ENCODE peak calls at places on chromosomes 16 and 17, in four cellular contexts. D is gastrocnemius medialis, X is heart left ventricle, N is breast epithelium. C is an unnamed sample. For H3K4me1, the result is how much of the 10 kb centered on the place peaks cover.

GRCh38 chr16:88561485-88562369 is 8.5 kb upstream of the ZC3H18 start:
- DNase-seq in D (no peak), X (peak), N (peak), C (peak)

GRCh38 chr16:54952195-54952594 is 21.5 kb downstream of the IRX5 start:
- DNase-seq in D (no peak), X (no peak), N (no peak), C (no peak)

GRCh38 chr16:11016993-11017392 is 72.6 kb downstream of the CLEC16A start:
- DNase-seq in D (peak), X (no peak), N (no peak), C (no peak)

GRCh38 chr17:32487460-32488176 is 825 bp downstream of the CDK5R1 start:
- DNase-seq in D (no peak), X (no peak), N (no peak), C (peak)

GRCh38 chr16:74699666-74700065 is 996 bp downstream of the MLKL start:
- DNase-seq in D (no peak), X (no peak), N (no peak), C (no peak)

GRCh38 chr16:29825145-29826044 is 5.1 kb downstream of the MVP start:
- DNase-seq in D (no peak), X (peak), N (no peak), C (peak)

GRCh38 chr16:12320298-12320706 is 343.8 kb downstream of the SNX29 start:
- DNase-seq in D (no peak), X (no peak), N (no peak), C (no peak)

GRCh38 chr16:1825864-1826690 is 548 bp downstream of the HAGH start:
- DNase-seq in D (peak), X (no peak), N (no peak), C (no peak)

GRCh38 chr16:14616280-14616679 is 13.8 kb downstream of the PARN start:
- DNase-seq in D (no peak), X (no peak), N (no peak), C (no peak)

GRCh38 chr17:46212634-46213435 is 19.6 kb upstream of the KANSL1 start:
- DNase-seq in D (peak), X (peak), N (peak), C (peak)

GRCh38 chr16:30782486-30783279 is 4.3 kb downstream of the ZNF629 start:
- DNase-seq in D (no peak), X (no peak), N (no peak), C (no peak)

GRCh38 chr17:596287-596686 is 118.4 kb downstream of the VPS53 start:
- DNase-seq in D (no peak), X (no peak), N (no peak), C (no peak)

GRCh38 chr17:36935681-36936454 is 1.4 kb upstream of the LHX1 start:
- DNase-seq in D (no peak), X (no peak), N (no peak), C (no peak)

GRCh38 chr17:69093279-69093789 is 32.6 kb upstream of the ABCA9 start:
- DNase-seq in D (no peak), X (no peak), N (no peak), C (no peak)

GRCh38 chr17:752620-753219 is 656 bp upstream of the GEMIN4 start:
- DNase-seq in D (peak), X (peak), N (peak), C (peak)

DNA sequence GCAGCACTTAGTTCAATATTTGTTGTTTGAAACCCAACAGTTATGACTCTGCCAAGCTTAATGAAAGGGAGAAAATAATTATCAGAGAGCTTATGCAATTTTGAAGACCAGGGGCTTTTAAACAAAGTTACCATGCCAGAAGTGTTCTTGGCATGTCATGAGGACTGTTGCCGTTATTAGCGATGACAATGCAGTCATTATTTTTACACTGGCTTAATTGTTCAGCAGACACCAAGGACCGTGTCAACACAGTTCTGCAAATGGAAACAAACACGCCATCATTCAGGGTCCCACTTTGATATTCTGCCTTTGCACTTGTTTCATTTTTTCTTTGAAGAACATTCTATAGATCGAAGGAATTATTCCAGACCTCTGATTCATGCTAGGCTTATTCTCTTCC is 518.5 kb downstream of the CDH13 start:
- DNase-seq in D (no peak), X (no peak), N (no peak), C (no peak)
- H3K27ac ChIP-seq in D (no peak), X (no peak), N (no peak), C (no peak)

GRCh38 chr17:52235416-52235960 is 77.0 kb upstream of the CA10 start:
- DNase-seq in D (no peak), X (no peak), N (no peak), C (no peak)
- H3K4me1 ChIP-seq in D (under half), X (under half), N (under half), C (under half)

DNA sequence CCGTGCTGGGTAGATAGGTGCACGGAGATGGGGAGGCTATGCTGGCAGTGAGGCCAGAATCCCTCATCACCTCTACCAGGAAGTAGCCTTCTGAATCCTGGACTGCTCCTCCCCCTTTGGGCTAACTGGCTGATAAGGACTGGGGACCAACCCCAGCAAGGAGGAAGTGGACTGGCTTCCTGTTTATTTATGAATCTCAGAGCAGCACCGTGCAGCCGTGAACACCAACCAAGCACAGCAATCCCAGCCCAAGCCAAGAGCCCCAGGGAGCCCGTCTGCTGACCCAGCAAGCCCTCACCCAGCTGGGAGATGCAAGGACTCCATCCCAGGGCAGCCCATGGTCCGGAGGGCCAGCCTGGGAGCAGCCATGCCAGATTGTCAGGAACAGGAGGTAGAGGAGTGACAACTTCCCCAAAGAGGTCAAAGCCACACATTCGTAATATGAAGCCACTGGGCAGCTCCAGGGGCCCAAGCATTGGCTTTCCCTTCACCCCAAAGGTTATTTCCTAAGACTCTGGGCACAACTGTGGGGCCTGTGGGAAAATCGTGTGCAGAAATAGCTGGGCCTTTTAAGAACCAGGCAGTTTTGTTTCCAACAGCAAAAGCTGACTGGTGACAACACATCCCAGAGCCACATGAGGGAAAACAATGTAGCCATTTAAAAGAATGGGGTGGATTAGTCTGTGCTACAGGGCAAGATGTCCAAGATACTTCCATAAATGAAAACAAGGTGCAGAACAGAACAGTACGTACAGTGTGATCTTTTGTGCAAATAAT is 23.9 kb downstream of the PHB1 start:
- DNase-seq in D (no peak), X (peak), N (no peak), C (no peak)
- TF ChIP-seq POLR2A in D (no peak), X (no peak), N (no peak), C (no peak)

GRCh38 chr17:2383628-2384167 is 17.2 kb downstream of the MNT start:
- DNase-seq in D (peak), X (no peak), N (no peak), C (no peak)
- H3K27ac ChIP-seq in D (peak), X (peak), N (peak), C (peak)

GRCh38 chr16:520847-521246 is 6.7 kb upstream of the CAPN15 start:
- DNase-seq in D (no peak), X (no peak), N (no peak), C (peak)
- H3K4me1 ChIP-seq in D (under half), X (under half), N (under half), C (under half)

GRCh38 chr17:40018211-40019121 is 3.2 kb downstream of the CSF3 start:
- DNase-seq in D (peak), X (peak), N (no peak), C (peak)
- TF ChIP-seq POLR2A in D (peak), X (no peak), N (no peak), C (no peak)

GRCh38 chr17:42272162-42272561 is 4.0 kb downstream of the STAT5B start:
- DNase-seq in D (no peak), X (no peak), N (no peak), C (no peak)
- H3K27ac ChIP-seq in D (peak), X (peak), N (peak), C (no peak)

GRCh38 chr16:70522216-70523000 is 946 bp downstream of the COG4 start:
- DNase-seq in D (no peak), X (no peak), N (no peak), C (no peak)

GRCh38 chr16:70526403-70526802 is 2.8 kb downstream of the SF3B3 start:
- DNase-seq in D (no peak), X (no peak), N (no peak), C (no peak)

GRCh38 chr16:70520612-70521297 is 2.6 kb downstream of the COG4 start:
- DNase-seq in D (no peak), X (no peak), N (no peak), C (no peak)

GRCh38 chr16:70523013-70523620 is at the start of gene COG4:
- DNase-seq in D (peak), X (peak), N (peak), C (peak)

GRCh38 chr16:70523621-70524405 is at the start of gene SF3B3:
- DNase-seq in D (peak), X (peak), N (peak), C (peak)
- H3K4me1 ChIP-seq in D (under half), X (under half), N (under half), C (under half)

GRCh38 chr17:28030386-28030785 is 12.1 kb upstream of the NLK start:
- DNase-seq in D (no peak), X (no peak), N (no peak), C (no peak)

GRCh38 chr17:28031174-28031573 is 11.3 kb upstream of the NLK start:
- DNase-seq in D (no peak), X (no peak), N (no peak), C (no peak)

GRCh38 chr17:28033972-28034714 is 8.3 kb upstream of the NLK start:
- DNase-seq in D (no peak), X (peak), N (no peak), C (no peak)

DNA sequence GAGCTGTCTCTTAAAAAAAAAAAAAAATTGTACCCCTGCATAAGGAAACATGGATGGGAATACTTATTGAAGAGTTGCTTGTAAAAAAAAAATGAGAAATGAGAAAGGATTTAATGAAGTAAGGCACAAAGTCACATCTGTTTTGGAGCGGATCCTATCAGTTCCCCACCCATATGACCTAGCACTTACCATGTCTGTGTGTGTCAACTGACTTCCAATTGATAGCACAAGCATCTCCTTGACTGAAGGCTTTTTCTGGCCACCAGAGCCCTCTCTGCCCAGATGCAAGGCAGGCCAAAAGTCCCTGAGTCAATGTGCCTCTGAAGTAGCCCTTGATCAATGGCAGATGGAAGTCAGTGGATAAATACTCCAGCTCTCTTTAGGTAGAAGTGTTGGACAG is 13.4 kb upstream of the NLK start:
- DNase-seq in D (no peak), X (no peak), N (no peak), C (no peak)
- TF ChIP-seq POLR2A in D (no peak), X (no peak), N (no peak), C (no peak)

GRCh38 chr17:2030779-2031163 is 818 bp downstream of the DPH1 start:
- DNase-seq in D (no peak), X (no peak), N (no peak), C (no peak)
- H3K27ac ChIP-seq in D (peak), X (no peak), N (no peak), C (no peak)

C was measured in ovary.